ENCODE peak calls at places on chromosomes 6 and 20, in six cellular contexts. W is activated CD8-positive, alpha-beta memory T cell treated with anti-CD3 and anti-CD28 coated beads for 24 hours; F is choroid plexus epithelial cell; S is activated naive CD4-positive, alpha-beta T cell; K is NCI-H187 treated with DMSO at 0.1 percent for 48 hours; P is endodermal cell. D is an unnamed sample.

GRCh38 chr6:13157293-13157692 is 171.0 kb downstream of the TBC1D7 start:
- DNase-seq in W (no peak), F (no peak), S (no peak), K (no peak), P (no peak), D (no peak)

GRCh38 chr6:101011165-101011564 is 130.0 kb upstream of the ASCC3 start:
- DNase-seq in W (no peak), F (peak), S (no peak), K (no peak), P (no peak), D (no peak)

GRCh38 chr6:81382852-81383251 is 369.6 kb downstream of the TENT5A start:
- DNase-seq in W (no peak), F (no peak), S (no peak), K (no peak), P (no peak), D (no peak)

GRCh38 chr6:27545271-27546046 is 72.6 kb upstream of the ZNF184 start:
- DNase-seq in W (peak), F (peak), S (no peak), K (no peak), P (peak), D (peak)

GRCh38 chr6:2557181-2557720 is 193.5 kb downstream of the MYLK4 start:
- DNase-seq in W (no peak), F (no peak), S (no peak), K (no peak), P (no peak), D (no peak)

GRCh38 chr6:127812985-127813681 is 87.7 kb downstream of the THEMIS start:
- DNase-seq in W (peak), F (no peak), S (no peak), K (no peak), P (no peak), D (no peak)

GRCh38 chr20:20412750-20413149 is 44.8 kb downstream of the INSM1 start:
- DNase-seq in W (no peak), F (no peak), S (no peak), K (no peak), P (no peak), D (no peak)

GRCh38 chr6:82364087-82365010 is 732 bp downstream of the TPBG start:
- DNase-seq in W (peak), F (peak), S (no peak), K (no peak), P (peak), D (peak)

GRCh38 chr20:31870703-31871601 is 518 bp downstream of the TTLL9 start:
- DNase-seq in W (no peak), F (no peak), S (no peak), K (no peak), P (peak), D (peak)

GRCh38 chr6:13215390-13215789 is 112.9 kb downstream of the TBC1D7 start:
- DNase-seq in W (no peak), F (no peak), S (no peak), K (no peak), P (no peak), D (no peak)

GRCh38 chr20:21033817-21034216 is 72.3 kb downstream of the LINC00237 start:
- DNase-seq in W (no peak), F (no peak), S (no peak), K (no peak), P (peak), D (no peak)

GRCh38 chr20:9332783-9333482 is 181.5 kb upstream of the LAMP5 start:
- DNase-seq in W (no peak), F (no peak), S (no peak), K (no peak), P (no peak), D (no peak)

GRCh38 chr6:111971866-111972532 is 81.9 kb upstream of the CCN6 start:
- DNase-seq in W (no peak), F (no peak), S (no peak), K (no peak), P (no peak), D (no peak)

GRCh38 chr6:55176958-55177357 is 2.6 kb downstream of the HCRTR2 start:
- DNase-seq in W (no peak), F (peak), S (no peak), K (no peak), P (peak), D (no peak)

GRCh38 chr6:28896505-28897392 is 27.0 kb downstream of the TRIM27 start:
- DNase-seq in W (peak), F (peak), S (peak), K (peak), P (peak), D (peak)

GRCh38 chr20:44600758-44601562 is 18.6 kb downstream of the PKIG start:
- DNase-seq in W (no peak), F (no peak), S (no peak), K (no peak), P (no peak), D (no peak)

GRCh38 chr6:165671222-165671715 is 8.2 kb upstream of the PDE10A start:
- DNase-seq in W (no peak), F (no peak), S (no peak), K (no peak), P (no peak), D (no peak)

GRCh38 chr6:18823782-18824386 is 436.7 kb downstream of the RNF144B start:
- DNase-seq in W (no peak), F (peak), S (no peak), K (no peak), P (peak), D (no peak)

GRCh38 chr6:74001091-74001490 is 305.1 kb downstream of the CD109 start:
- DNase-seq in W (no peak), F (no peak), S (no peak), K (no peak), P (no peak), D (no peak)